ENCODE peak calls at places on chromosome 1, in seven cellular contexts. X is activated naive CD4-positive, alpha-beta T cell treated with anti-CD3 and anti-CD28 coated beads, Interleukin-2, amount 50 U/mL, for 16 hours; F is pancreas; H is cerebellar nuclear complex; G is activated CD4-positive, CD25-positive, alpha-beta regulatory T cell treated with anti-CD3 and anti-CD28 coated beads, Interleukin-2, amount 50 U/mL, for 72 hours; V is stimulated activated naive B cell treated with anti-CD40 and anti-IgM and Interleukin-4, amounts not matched to agents 10 μg/mL and 1 μg/mL and 100 μg/mL, for 72 hours; L is type B pancreatic cell. M is an unnamed sample.

GRCh38 chr1:117231748-117232373 is 21.1 kb upstream of the VTCN1 start:
- DNase-seq in G (no peak), H (no peak), V (no peak), F (no peak), X (no peak), L (no peak), M (no peak)

GRCh38 chr1:202501281-202501680 is 152.8 kb downstream of the PPP1R12B start:
- DNase-seq in F (no peak), H (peak; percentile 63), L (no peak), X (no peak), V (no peak), G (no peak), M (no peak)

GRCh38 chr1:212595787-212596714 is 12.5 kb upstream of the ATF3 start:
- DNase-seq in F (no peak), V (no peak), G (no peak), H (no peak), X (peak; percentile 52), L (no peak), M (no peak)

GRCh38 chr1:217052196-217052595 is 329.0 kb upstream of the ESRRG start:
- DNase-seq in V (no peak), L (no peak), F (no peak), G (no peak), H (no peak), X (no peak), M (no peak)

GRCh38 chr1:185073725-185074124 is 28.4 kb downstream of the RNF2 start:
- DNase-seq in F (no peak), H (no peak), L (no peak), G (no peak), X (no peak), V (no peak), M (peak; percentile 19)

GRCh38 chr1:28835237-28835650 is 23.3 kb downstream of the OPRD1 start:
- DNase-seq in F (no peak), V (no peak), L (no peak), X (no peak), H (peak; percentile 3), G (no peak), M (no peak)

GRCh38 chr1:9320520-9321479 is 28.1 kb downstream of the SPSB1 start:
- DNase-seq in L (no peak), V (no peak), F (no peak), X (no peak), H (no peak), G (no peak), M (no peak)

GRCh38 chr1:245843101-245843500 is 664.0 kb downstream of the SMYD3 start:
- DNase-seq in L (no peak), F (no peak), V (no peak), H (no peak), G (no peak), X (no peak), M (no peak)

M was measured in cardiac muscle cell.